ENCODE peak calls at places on chromosome 10, in five cellular contexts. One of them, this sample, is unnamed.

GRCh38 chr10:86047588-86047987 is 319.0 kb downstream of the GRID1 start:
- DNase-seq in NAMALWA: no peak
- DNase-seq in natural killer cell treated with Interleukin-12 subunit alpha and Interleukin-12 subunit beta and Interleukin-15 and Interleukin-18, amount 100 ng/mL, for 72 hours: no peak
- DNase-seq in sciatic nerve: peak; percentile 1
- DNase-seq in fibroblast of lung: no peak
- DNase-seq in this sample: no peak

GRCh38 chr10:118729641-118730258 is 25.0 kb downstream of the CACUL1 start:
- DNase-seq in NAMALWA: peak; percentile 75
- DNase-seq in natural killer cell treated with Interleukin-12 subunit alpha and Interleukin-12 subunit beta and Interleukin-15 and Interleukin-18, amount 100 ng/mL, for 72 hours: no peak
- DNase-seq in sciatic nerve: no peak
- DNase-seq in fibroblast of lung: no peak
- DNase-seq in this sample: no peak

GRCh38 chr10:92125169-92125543 is 165.7 kb downstream of the CPEB3 start:
- DNase-seq in NAMALWA: no peak
- DNase-seq in natural killer cell treated with Interleukin-12 subunit alpha and Interleukin-12 subunit beta and Interleukin-15 and Interleukin-18, amount 100 ng/mL, for 72 hours: no peak
- DNase-seq in sciatic nerve: no peak
- DNase-seq in fibroblast of lung: peak; percentile 23
- DNase-seq in this sample: no peak

GRCh38 chr10:4319870-4320367 is 506.1 kb upstream of the AKR1E2 start:
- DNase-seq in NAMALWA: no peak
- DNase-seq in natural killer cell treated with Interleukin-12 subunit alpha and Interleukin-12 subunit beta and Interleukin-15 and Interleukin-18, amount 100 ng/mL, for 72 hours: no peak
- DNase-seq in sciatic nerve: no peak
- DNase-seq in fibroblast of lung: no peak
- DNase-seq in this sample: no peak

GRCh38 chr10:78292250-78292986 is 258.8 kb downstream of the RPS24 start:
- DNase-seq in NAMALWA: no peak
- DNase-seq in natural killer cell treated with Interleukin-12 subunit alpha and Interleukin-12 subunit beta and Interleukin-15 and Interleukin-18, amount 100 ng/mL, for 72 hours: no peak
- DNase-seq in sciatic nerve: no peak
- DNase-seq in fibroblast of lung: no peak
- DNase-seq in this sample: no peak

GRCh38 chr10:72186633-72187330 is 29.0 kb upstream of the ANAPC16 start:
- DNase-seq in NAMALWA: no peak
- DNase-seq in natural killer cell treated with Interleukin-12 subunit alpha and Interleukin-12 subunit beta and Interleukin-15 and Interleukin-18, amount 100 ng/mL, for 72 hours: no peak
- DNase-seq in sciatic nerve: no peak
- DNase-seq in fibroblast of lung: peak; percentile 59
- DNase-seq in this sample: no peak

GRCh38 chr10:93113042-93113441 is 39.3 kb downstream of the CYP26A1 start:
- DNase-seq in NAMALWA: no peak
- DNase-seq in natural killer cell treated with Interleukin-12 subunit alpha and Interleukin-12 subunit beta and Interleukin-15 and Interleukin-18, amount 100 ng/mL, for 72 hours: no peak
- DNase-seq in sciatic nerve: no peak
- DNase-seq in fibroblast of lung: no peak
- DNase-seq in this sample: no peak

GRCh38 chr10:76324283-76324682 is 892.9 kb downstream of the LRMDA start:
- DNase-seq in NAMALWA: no peak
- DNase-seq in natural killer cell treated with Interleukin-12 subunit alpha and Interleukin-12 subunit beta and Interleukin-15 and Interleukin-18, amount 100 ng/mL, for 72 hours: no peak
- DNase-seq in sciatic nerve: no peak
- DNase-seq in fibroblast of lung: peak; percentile 3
- DNase-seq in this sample: no peak

This sample was measured in astrocyte.